ENCODE peak calls at places on chromosomes 1 and 21, in seven cellular contexts. V is psoas muscle, F is A549, W is MM.1S, Q is colonic mucosa, I is left lung, Y is stomach. R is an unnamed sample. For H3K4me1, the result is how much of the 10 kb centered on the place peaks cover.

GRCh38 chr1:59664167-59664566 is 150.6 kb upstream of the HOOK1 start:
- DNase-seq in V (no peak), F (no peak), W (no peak), Q (no peak), I (no peak), Y (no peak), R (no peak)

GRCh38 chr1:216531308-216532239 is 108.3 kb upstream of the USH2A start:
- DNase-seq in V (no peak), F (no peak), W (peak), Q (no peak), I (no peak), Y (no peak), R (no peak)

GRCh38 chr1:52574594-52574993 is 21.7 kb upstream of the TUT4 start:
- DNase-seq in V (no peak), F (peak), W (no peak), Q (no peak), I (no peak), Y (no peak), R (no peak)

GRCh38 chr21:15422761-15423160 is 307.0 kb upstream of the USP25 start:
- DNase-seq in V (no peak), F (no peak), W (no peak), Q (no peak), I (no peak), Y (no peak), R (no peak)

GRCh38 chr1:100009458-100009857 is 39.7 kb downstream of the SLC35A3 start:
- DNase-seq in V (no peak), F (no peak), W (no peak), Q (no peak), I (no peak), Y (no peak), R (no peak)

GRCh38 chr1:237197470-237198425 is 155.8 kb downstream of the RYR2 start:
- DNase-seq in V (no peak), F (no peak), W (no peak), Q (no peak), I (no peak), Y (no peak), R (no peak)

GRCh38 chr1:10663668-10664035 is 132.8 kb downstream of the CASZ1 start:
- DNase-seq in V (peak), F (no peak), W (no peak), Q (no peak), I (peak), Y (peak), R (no peak)

GRCh38 chr1:192852001-192852400 is 43.2 kb downstream of the RGS2 start:
- DNase-seq in V (no peak), F (no peak), W (no peak), Q (no peak), I (no peak), Y (no peak), R (no peak)

GRCh38 chr1:170885551-170885950 is 49.8 kb upstream of the MROH9 start:
- DNase-seq in V (no peak), F (no peak), W (no peak), Q (no peak), I (no peak), Y (no peak), R (no peak)

GRCh38 chr1:46595127-46595526 is 8.9 kb downstream of the MKNK1 start:
- DNase-seq in V (peak), F (no peak), W (no peak), Q (peak), I (peak), Y (no peak), R (no peak)

GRCh38 chr1:36508257-36508656 is 25.5 kb upstream of the CSF3R start:
- DNase-seq in V (no peak), F (no peak), W (no peak), Q (no peak), I (no peak), Y (no peak), R (no peak)

GRCh38 chr1:40004857-40005256 is 35.7 kb upstream of the CAP1 start:
- DNase-seq in V (no peak), F (no peak), W (no peak), Q (no peak), I (no peak), Y (no peak), R (no peak)

GRCh38 chr1:55869050-55869449 is 653.9 kb upstream of the USP24 start:
- DNase-seq in V (peak), F (no peak), W (no peak), Q (no peak), I (peak), Y (no peak), R (no peak)

GRCh38 chr1:228087771-228088251 is 5.3 kb downstream of the ARF1 start:
- DNase-seq in V (peak), F (no peak), W (no peak), Q (no peak), I (peak), Y (no peak), R (peak)

DNA sequence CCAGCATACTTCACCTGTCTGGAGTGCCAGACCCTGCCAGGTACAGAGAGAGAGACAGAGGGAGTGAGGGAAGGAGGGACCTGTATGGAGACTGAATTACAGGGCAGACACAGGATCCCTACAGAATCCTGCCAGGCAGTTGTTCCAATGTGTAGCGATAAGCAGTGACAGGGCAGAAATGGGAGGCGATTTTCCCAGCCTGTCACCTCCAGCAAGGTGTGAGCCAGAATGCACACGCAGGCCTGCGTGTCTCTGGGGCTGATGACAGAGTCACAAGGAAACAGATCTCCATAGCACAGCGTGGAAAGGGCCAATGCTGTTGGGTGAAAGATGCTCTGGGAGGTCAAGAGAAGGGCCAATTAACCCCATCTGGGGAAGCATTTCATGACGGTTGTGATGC is 111.3 kb downstream of the HIVEP3 start:
- DNase-seq in V (no peak), F (no peak), W (no peak), Q (no peak), I (no peak), Y (no peak), R (no peak)
- H3K4me1 ChIP-seq in V (under half), F (under half), W (under half), Q (under half), I (under half), Y (under half), R (half or more)

GRCh38 chr1:61753998-61754508 is 11.8 kb downstream of the PATJ start:
- DNase-seq in V (no peak), F (no peak), W (no peak), Q (no peak), I (no peak), Y (no peak), R (no peak)
- H3K27ac ChIP-seq in V (no peak), F (no peak), W (no peak), Q (no peak), I (no peak), Y (no peak), R (no peak)

DNA sequence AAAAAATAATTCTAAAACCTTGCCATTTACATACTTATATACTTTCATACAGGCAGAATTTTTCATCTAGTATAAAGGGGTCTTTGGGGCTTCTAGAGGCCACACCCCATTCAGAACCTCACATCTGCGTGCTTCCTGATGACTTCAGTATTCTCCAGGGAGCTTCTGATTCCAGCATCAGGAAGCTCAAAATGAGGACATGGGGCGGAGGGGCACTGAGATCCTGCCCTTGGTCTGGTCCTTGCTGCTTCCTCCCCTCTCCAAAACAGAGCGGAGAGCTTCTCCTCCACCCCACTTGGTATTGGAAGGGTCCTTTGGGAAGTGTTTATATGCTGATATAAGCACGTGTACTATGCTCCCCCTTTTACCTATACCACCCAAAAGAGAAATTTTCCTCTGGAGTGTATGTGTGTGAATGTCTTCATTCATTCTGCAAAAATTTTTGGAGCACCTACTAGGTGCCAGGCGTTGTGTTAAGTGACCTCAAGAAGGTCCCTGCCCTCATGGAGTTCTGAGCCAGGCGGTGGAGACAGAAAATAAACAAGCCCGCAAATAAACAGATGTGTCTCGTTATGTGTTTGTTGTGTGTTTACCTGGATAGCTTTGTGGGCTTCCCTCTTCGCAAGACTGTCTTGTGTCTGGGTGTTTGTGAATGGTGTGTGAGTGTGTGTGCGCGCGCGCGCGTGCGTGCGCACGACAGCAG is 14.0 kb downstream of the PAX7 start:
- DNase-seq in V (no peak), F (no peak), W (no peak), Q (no peak), I (no peak), Y (no peak), R (no peak)
- H3K4me1 ChIP-seq in V (under half), F (under half), W (under half), Q (under half), I (under half), Y (half or more), R (under half)

DNA sequence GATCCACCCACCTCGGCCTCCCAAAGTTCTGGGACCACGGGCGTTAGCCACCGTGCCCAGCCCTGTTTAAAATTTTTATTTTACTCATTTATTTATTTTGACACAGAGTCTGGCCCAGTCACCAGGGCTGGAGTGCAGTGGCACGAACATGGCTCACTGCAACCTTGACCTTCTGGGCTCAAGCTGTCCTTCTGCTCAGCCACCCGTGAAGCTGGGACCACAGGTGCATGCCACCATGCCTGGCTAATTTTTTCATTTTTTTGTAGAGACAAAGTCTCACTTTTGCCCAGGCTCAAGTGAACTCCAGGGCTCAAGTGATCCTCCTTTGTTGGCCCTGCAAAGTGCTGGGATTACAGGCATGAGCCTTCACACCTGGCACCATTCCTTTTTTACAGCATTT is 27.5 kb upstream of the DNAJC6 start:
- DNase-seq in V (no peak), F (no peak), W (no peak), Q (no peak), I (no peak), Y (no peak), R (no peak)
- H3K27ac ChIP-seq in V (no peak), F (no peak), W (no peak), Q (no peak), I (no peak), Y (no peak), R (no peak)

GRCh38 chr1:9013824-9014223 is 12.4 kb downstream of the SLC2A7 start:
- DNase-seq in V (no peak), F (no peak), W (no peak), Q (no peak), I (no peak), Y (no peak), R (no peak)
- H3K4me1 ChIP-seq in V (under half), F (under half), W (under half), Q (under half), I (under half), Y (under half), R (under half)

GRCh38 chr1:19969898-19970660 is 9.3 kb downstream of the PLA2G2A start:
- DNase-seq in V (no peak), F (no peak), W (no peak), Q (no peak), I (no peak), Y (no peak), R (no peak)
- H3K27ac ChIP-seq in V (no peak), F (no peak), W (no peak), Q (no peak), I (no peak), Y (no peak), R (no peak)

GRCh38 chr1:150620919-150621318 is 8.5 kb downstream of the ENSA start:
- DNase-seq in V (no peak), F (no peak), W (no peak), Q (no peak), I (no peak), Y (no peak), R (no peak)

GRCh38 chr1:150622219-150622975 is 7.0 kb downstream of the ENSA start:
- DNase-seq in V (peak), F (no peak), W (no peak), Q (no peak), I (peak), Y (no peak), R (no peak)

GRCh38 chr1:150626150-150626549 is 3.3 kb downstream of the ENSA start:
- DNase-seq in V (no peak), F (no peak), W (no peak), Q (no peak), I (no peak), Y (no peak), R (no peak)

GRCh38 chr1:150619576-150620509 is 9.6 kb downstream of the ENSA start:
- DNase-seq in V (no peak), F (peak), W (no peak), Q (no peak), I (peak), Y (no peak), R (peak)

DNA sequence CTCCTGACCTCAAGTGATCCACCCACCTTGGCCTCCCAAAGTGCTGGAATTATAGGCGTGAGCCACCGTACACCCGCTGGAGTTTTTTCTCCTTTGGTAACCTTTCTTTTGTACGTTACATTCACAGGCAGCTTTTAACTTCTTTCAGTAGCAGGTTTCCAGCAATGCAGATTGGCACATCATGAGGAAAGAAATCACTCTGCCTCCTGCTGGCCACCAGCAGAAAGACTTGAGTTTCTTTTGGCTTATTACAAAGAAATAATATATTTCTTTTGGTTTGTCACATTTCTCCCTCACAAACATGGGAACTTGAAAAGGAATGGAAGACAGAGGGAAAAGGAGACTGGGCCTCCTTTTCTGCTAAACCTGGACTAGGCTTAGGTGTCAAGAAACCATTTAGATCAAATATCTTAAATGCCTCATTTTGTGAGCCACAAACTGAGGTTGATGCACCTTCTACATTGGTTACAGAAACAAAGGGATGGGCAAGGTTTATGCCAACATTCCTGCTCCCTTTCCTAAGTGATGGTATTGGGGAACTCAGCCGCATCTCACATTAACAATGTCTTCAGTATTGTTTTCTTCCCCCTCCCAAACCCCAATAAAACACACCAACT is 7.8 kb downstream of the ENSA start:
- DNase-seq in V (peak), F (peak), W (peak), Q (peak), I (peak), Y (peak), R (peak)
- H3K4me1 ChIP-seq in V (under half), F (under half), W (under half), Q (under half), I (under half), Y (half or more), R (under half)